ENCODE peak calls at places on chromosomes 6 and 20, in six cellular contexts. Y is body of pancreas, T is pancreas, A is ascending aorta, D is tibial artery, K is heart left ventricle. B is an unnamed sample.

GRCh38 chr6:31007694-31008093 is 2.6 kb upstream of the MUC22 start:
- DNase-seq in K (no peak), T (no peak), Y (no peak), D (no peak), A (no peak), B (no peak)

GRCh38 chr6:18379376-18380117 is 7.6 kb upstream of the RNF144B start:
- DNase-seq in T (no peak), D (no peak), K (no peak), Y (no peak), A (no peak), B (no peak)

GRCh38 chr6:37934276-37934675 is 114.7 kb downstream of the ZFAND3 start:
- DNase-seq in D (no peak), Y (no peak), K (no peak), T (no peak), A (no peak), B (no peak)

GRCh38 chr6:12324741-12325140 is 34.6 kb downstream of the EDN1 start:
- DNase-seq in A (no peak), T (no peak), Y (no peak), K (no peak), D (no peak), B (no peak)

GRCh38 chr6:124433369-124434064 is 528.7 kb upstream of the RNF217 start:
- DNase-seq in K (no peak), Y (no peak), D (no peak), A (no peak), T (no peak), B (no peak)

GRCh38 chr6:133254552-133255228 is 13.5 kb downstream of the EYA4 start:
- DNase-seq in Y (no peak), K (no peak), D (no peak), A (no peak), T (no peak), B (no peak)

GRCh38 chr20:61502433-61502832 is 250.4 kb downstream of the CDH4 start:
- DNase-seq in A (no peak), Y (no peak), D (no peak), T (no peak), K (no peak), B (no peak)

GRCh38 chr20:34569598-34569997 is 11.1 kb downstream of the MAP1LC3A start:
- DNase-seq in D (peak; percentile 16), T (no peak), K (no peak), Y (no peak), A (no peak), B (no peak)

GRCh38 chr6:92710048-92710447 is 709.3 kb downstream of the EPHA7 start:
- DNase-seq in K (no peak), D (no peak), T (no peak), A (no peak), Y (no peak), B (no peak)

DNA sequence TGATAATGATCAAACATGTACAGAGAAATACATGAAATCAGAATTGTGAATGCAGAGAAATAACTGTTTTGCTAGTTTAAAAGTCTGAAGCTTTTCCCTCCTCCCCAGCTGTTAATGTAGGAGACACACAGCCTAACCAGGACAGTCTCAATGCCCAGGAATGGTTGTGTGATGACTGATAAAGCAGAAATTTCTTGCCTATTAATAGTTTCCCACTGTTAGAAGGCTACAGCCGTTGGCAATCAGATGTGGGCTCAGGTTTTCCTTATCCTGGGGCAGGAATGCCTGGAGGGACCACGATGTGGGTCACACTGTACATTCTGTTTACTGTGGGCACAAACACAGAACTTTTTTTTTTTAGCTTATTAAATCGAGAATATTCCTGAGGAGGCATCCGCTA is 1.9 kb downstream of the PPP1R3D start:
- DNase-seq in D (no peak), T (no peak), Y (no peak), A (no peak), K (no peak), B (no peak)
- H3K4me3 ChIP-seq in D (peak overlapping the region; percentile 63), T (peak overlapping the region; percentile 8), Y (no peak overlapping the region), A (peak overlapping the region; percentile 88), K (no peak overlapping the region), B (peak overlapping the region; percentile 83)

GRCh38 chr6:131382646-131383045 is 190.4 kb upstream of the ARG1 start:
- DNase-seq in A (no peak), T (no peak), D (no peak), K (no peak), Y (no peak), B (no peak)

GRCh38 chr6:131379951-131380350 is 193.1 kb upstream of the ARG1 start:
- DNase-seq in A (no peak), Y (no peak), K (no peak), D (no peak), T (no peak), B (no peak)

GRCh38 chr6:131381052-131381451 is 192.0 kb upstream of the ARG1 start:
- DNase-seq in K (peak; percentile 16), Y (no peak), A (no peak), T (no peak), D (no peak), B (no peak)

GRCh38 chr6:131381694-131382093 is 191.3 kb upstream of the ARG1 start:
- DNase-seq in A (no peak), T (no peak), D (no peak), K (no peak), Y (no peak), B (no peak)

DNA sequence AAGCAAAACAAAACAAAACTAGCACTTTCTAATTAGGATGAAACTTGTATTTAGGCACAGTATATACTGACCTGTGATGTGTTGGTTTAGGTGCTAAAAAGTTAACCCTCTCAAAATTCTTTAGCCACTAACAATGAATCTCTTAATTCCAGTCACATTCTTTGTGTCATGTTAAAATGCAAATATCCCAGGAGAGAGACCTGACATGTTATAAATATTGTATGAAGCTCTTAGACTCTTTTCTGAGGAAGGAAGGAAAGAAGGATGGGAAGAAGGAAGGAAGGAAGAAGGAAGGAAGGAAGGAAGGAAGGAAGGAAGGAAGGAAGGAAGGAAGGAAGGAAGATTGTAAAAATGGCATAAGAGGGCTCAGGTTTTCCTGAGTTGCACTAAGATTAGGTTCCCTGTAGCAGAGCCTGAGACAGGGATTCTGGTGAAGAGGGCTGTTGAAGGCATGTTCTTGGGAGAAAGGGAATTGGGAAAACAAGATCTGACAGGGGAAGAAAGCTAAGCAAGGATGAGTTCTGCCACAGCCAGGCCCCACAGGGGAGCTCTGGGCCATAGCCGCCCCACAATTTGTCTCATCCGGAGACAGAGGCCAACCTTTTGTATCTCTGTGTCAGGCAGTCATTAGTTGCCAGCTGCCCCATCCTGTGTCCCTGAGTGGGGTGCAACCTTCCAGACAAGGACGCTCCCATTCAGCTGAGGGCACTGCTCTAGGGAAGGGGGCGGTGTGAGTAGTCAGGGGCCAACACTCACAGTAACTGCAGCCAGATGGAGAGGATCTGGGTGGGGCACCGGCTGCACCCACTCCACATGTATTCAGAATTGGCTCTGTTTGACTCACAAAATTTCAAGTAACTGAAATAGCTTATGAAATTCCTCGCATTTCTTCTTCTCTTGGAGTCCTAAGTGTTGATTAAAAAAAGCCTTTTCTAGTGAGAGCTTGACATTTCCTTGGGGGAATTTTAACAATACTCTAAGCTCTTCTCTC is 189.3 kb upstream of the ARG1 start:
- DNase-seq in A (no peak), D (no peak), T (no peak), Y (no peak), K (no peak), B (no peak)
- H3K4me1 ChIP-seq in A (no peaks in the 10 kb centered on the region), D (no peaks in the 10 kb centered on the region), T (no peaks in the 10 kb centered on the region), Y (no peaks in the 10 kb centered on the region), K (no peaks in the 10 kb centered on the region), B (no peaks in the 10 kb centered on the region)

GRCh38 chr6:27544612-27545260 is 71.8 kb upstream of the ZNF184 start:
- DNase-seq in D (no peak), K (no peak), Y (no peak), A (no peak), T (no peak), B (no peak)
- H3K4me3 ChIP-seq in D (no peak overlapping the region), K (no peak overlapping the region), Y (no peak overlapping the region), A (peak overlapping the region; percentile 23), T (no peak overlapping the region), B (no peak overlapping the region)

GRCh38 chr6:137870744-137871247 is 3.7 kb downstream of the TNFAIP3 start:
- DNase-seq in A (no peak), K (no peak), D (no peak), T (no peak), Y (no peak), B (no peak)

GRCh38 chr6:137873273-137873762 is 6.3 kb downstream of the TNFAIP3 start:
- DNase-seq in K (peak; percentile 49), Y (peak; percentile 69), D (peak; percentile 84), A (peak; percentile 88), T (peak; percentile 72), B (peak; percentile 95)

GRCh38 chr6:137870286-137870685 is 3.2 kb downstream of the TNFAIP3 start:
- DNase-seq in K (no peak), D (no peak), A (no peak), Y (no peak), T (no peak), B (no peak)

GRCh38 chr6:137871299-137871698 is 4.2 kb downstream of the TNFAIP3 start:
- DNase-seq in A (no peak), D (no peak), K (no peak), Y (no peak), T (no peak), B (no peak)

DNA sequence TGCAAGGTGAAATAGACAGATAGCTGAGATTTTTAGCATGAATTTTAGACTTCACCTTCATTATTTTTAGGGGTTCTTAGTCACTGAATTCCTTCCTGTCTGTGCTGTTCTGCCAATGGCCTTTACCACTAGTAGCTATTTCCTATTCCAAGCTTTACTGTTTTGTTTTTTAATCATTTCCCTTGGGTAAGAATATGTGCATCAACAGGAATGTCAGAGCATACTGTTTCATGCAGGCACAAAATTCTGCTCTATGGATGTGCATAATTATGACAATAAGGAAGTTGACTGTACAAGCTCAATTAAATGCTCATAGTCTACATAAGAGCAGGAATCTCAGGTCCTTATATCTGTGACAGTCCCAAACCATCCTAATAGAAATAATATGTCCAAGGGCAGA is 5.0 kb downstream of the TNFAIP3 start:
- DNase-seq in D (no peak), T (no peak), A (no peak), K (no peak), Y (no peak), B (no peak)
- H3K4me1 ChIP-seq in D (peaks cover 5% of the 10 kb centered on the region), T (peaks cover 9% of the 10 kb centered on the region), A (no peaks in the 10 kb centered on the region), K (peaks cover 4% of the 10 kb centered on the region), Y (peaks cover 60% of the 10 kb centered on the region), B (peaks cover 14% of the 10 kb centered on the region)

DNA sequence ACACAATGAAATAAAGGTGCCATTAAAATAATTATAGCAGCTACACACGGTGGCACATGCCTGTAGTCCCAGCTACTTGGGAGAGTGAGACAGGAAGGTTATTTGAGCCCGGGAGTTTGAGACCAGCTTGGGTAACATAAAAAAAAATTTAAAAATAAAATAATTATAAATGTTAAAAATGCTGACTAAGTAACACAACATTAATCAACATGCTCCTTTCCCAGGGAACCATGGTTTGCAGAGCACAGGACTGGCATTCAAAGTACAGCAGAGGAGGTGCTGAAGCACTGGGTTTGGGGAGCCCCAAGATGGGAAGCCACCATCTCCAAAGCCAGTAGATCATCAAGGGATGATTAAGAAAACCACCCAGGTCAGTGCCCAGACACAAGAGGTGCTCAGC is 51.9 kb downstream of the NFATC2 start:
- DNase-seq in K (no peak), Y (no peak), T (no peak), A (no peak), D (no peak), B (no peak)
- H3K4me3 ChIP-seq in K (no peak overlapping the region), Y (no peak overlapping the region), T (no peak overlapping the region), A (no peak overlapping the region), D (no peak overlapping the region), B (no peak overlapping the region)

DNA sequence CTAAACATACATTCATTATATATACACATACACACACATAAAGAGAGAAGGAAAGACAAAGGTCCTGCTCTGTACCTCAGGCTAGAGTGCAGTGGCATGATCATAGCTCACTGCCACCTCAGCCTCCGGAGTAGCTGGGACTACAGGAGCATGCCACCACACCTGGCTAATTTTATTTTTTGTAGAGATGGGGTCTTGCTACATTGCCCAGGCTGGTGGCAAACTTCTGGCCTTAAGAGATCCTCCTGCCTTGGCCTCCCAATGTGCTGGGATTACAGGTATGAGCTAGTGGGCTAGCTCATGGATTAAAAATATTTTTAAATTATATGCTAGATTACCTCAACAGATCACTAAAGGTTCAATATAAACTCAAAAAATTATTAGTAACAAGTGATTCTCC is 30.3 kb downstream of the NUDT3 start:
- DNase-seq in A (no peak), D (no peak), Y (no peak), K (no peak), T (no peak), B (no peak)
- H3K4me1 ChIP-seq in A (no peaks in the 10 kb centered on the region), D (peaks cover 13% of the 10 kb centered on the region), Y (peaks cover 22% of the 10 kb centered on the region), K (peaks cover 15% of the 10 kb centered on the region), T (peaks cover 8% of the 10 kb centered on the region), B (no peaks in the 10 kb centered on the region)

B was measured in small intestine.